ENCODE peak calls at places on chromosomes 12 and 14, in ten cellular contexts. V is SIG-M5; Q is activated naive CD4-positive, alpha-beta T cell; N is stimulated activated naive CD8-positive, alpha-beta T cell treated with anti-CD3 and anti-CD28 coated beads, Interleukin-15, Interleukin-2, amounts not matched to agents 100 U/mL and 50 U/mL, for 24 hours; W is T-helper 2 cell; Z is mucosa of gallbladder; R is stimulated activated CD4-positive, alpha-beta T cell treated with anti-CD3 and anti-CD28 coated beads, TNF-alpha, amount 100 ng/mL, for 24 hours; L is coronary artery; G is activated CD8-positive, alpha-beta memory T cell treated with anti-CD3 and anti-CD28 coated beads for 1 hour; I is heart left ventricle. F is an unnamed sample.
A peak's percentile ranks its signal among the peaks of the same experiment; 100 is the strongest.

GRCh38 chr14:32306549-32306948 is 22.5 kb upstream of the AKAP6 start:
- DNase-seq in V (no peak), Q (no peak), N (no peak), W (no peak), Z (no peak), R (no peak), L (no peak), G (no peak), I (no peak), F (no peak)

GRCh38 chr14:23487216-23487615 is 17.7 kb downstream of the NGDN start:
- DNase-seq in V (no peak), Q (no peak), N (no peak), W (no peak), Z (no peak), R (no peak), L (no peak), G (no peak), I (no peak), F (no peak)

GRCh38 chr14:26597136-26598080 is at the start of gene NOVA1:
- DNase-seq in V (no peak), Q (no peak), N (no peak), W (peak; percentile 7), Z (peak; percentile 10), R (no peak), L (peak; percentile 73), G (no peak), I (peak; percentile 53), F (peak; percentile 54)

GRCh38 chr12:78407722-78408121 is 456.9 kb upstream of the SYT1 start:
- DNase-seq in V (no peak), Q (no peak), N (no peak), W (no peak), Z (no peak), R (no peak), L (no peak), G (no peak), I (no peak), F (no peak)

GRCh38 chr14:99420711-99421110 is 59.9 kb downstream of the SETD3 start:
- DNase-seq in V (no peak), Q (peak; percentile 45), N (no peak), W (no peak), Z (no peak), R (no peak), L (no peak), G (no peak), I (no peak), F (no peak)

GRCh38 chr12:19873146-19873545 is 433.9 kb downstream of the AEBP2 start:
- DNase-seq in V (no peak), Q (no peak), N (no peak), W (no peak), Z (no peak), R (no peak), L (no peak), G (no peak), I (no peak), F (no peak)

GRCh38 chr12:132121283-132121682 is 22.8 kb downstream of the DDX51 start:
- DNase-seq in V (no peak), Q (no peak), N (no peak), W (no peak), Z (no peak), R (no peak), L (no peak), G (no peak), I (no peak), F (no peak)

GRCh38 chr12:55132816-55133215 is 6.6 kb downstream of the OR9K2 start:
- DNase-seq in V (no peak), Q (no peak), N (no peak), W (no peak), Z (no peak), R (no peak), L (no peak), G (no peak), I (no peak), F (no peak)

GRCh38 chr12:389138-390096 is at the start of gene KDM5A:
- DNase-seq in V (no peak), Q (no peak), N (peak; percentile 90), W (peak; percentile 97), Z (peak; percentile 91), R (peak; percentile 74), L (peak; percentile 94), G (peak; percentile 81), I (peak; percentile 93), F (peak; percentile 88)

GRCh38 chr14:96461950-96462798 is 40.0 kb upstream of the PAPOLA start:
- DNase-seq in V (no peak), Q (no peak), N (no peak), W (no peak), Z (peak; percentile 32), R (no peak), L (no peak), G (no peak), I (no peak), F (no peak)

GRCh38 chr12:79566452-79566851 is 124.3 kb downstream of the PAWR start:
- DNase-seq in V (no peak), Q (no peak), N (no peak), W (no peak), Z (peak; percentile 34), R (no peak), L (no peak), G (no peak), I (no peak), F (no peak)

GRCh38 chr12:54447917-54448316 is 25.5 kb downstream of the GTSF1 start:
- DNase-seq in V (no peak), Q (no peak), N (no peak), W (no peak), Z (no peak), R (no peak), L (no peak), G (no peak), I (no peak), F (no peak)

GRCh38 chr14:23601424-23601823 is 22.8 kb upstream of the JPH4 start:
- DNase-seq in V (no peak), Q (no peak), N (no peak), W (no peak), Z (no peak), R (no peak), L (no peak), G (no peak), I (no peak), F (no peak)

GRCh38 chr14:50792058-50792477 is 38.9 kb downstream of the NIN start:
- DNase-seq in V (no peak), Q (peak; percentile 6), N (no peak), W (peak; percentile 75), Z (no peak), R (no peak), L (no peak), G (no peak), I (no peak), F (no peak)

GRCh38 chr14:53011053-53011462 is 60.2 kb upstream of the FERMT2 start:
- DNase-seq in V (no peak), Q (no peak), N (no peak), W (no peak), Z (peak; percentile 77), R (no peak), L (peak; percentile 88), G (no peak), I (peak; percentile 74), F (no peak)

GRCh38 chr12:39912211-39912980 is 193.5 kb downstream of the SLC2A13 start:
- DNase-seq in V (no peak), Q (no peak), N (no peak), W (no peak), Z (peak; percentile 92), R (no peak), L (no peak), G (no peak), I (no peak), F (no peak)

GRCh38 chr14:60561845-60562746 is 53.1 kb downstream of the SIX6 start:
- DNase-seq in V (no peak), Q (no peak), N (peak; percentile 27), W (peak; percentile 56), Z (peak; percentile 23), R (no peak), L (no peak), G (no peak), I (no peak), F (peak; percentile 51)

GRCh38 chr12:11652351-11653040 is 3.0 kb downstream of the ETV6 start:
- DNase-seq in V (peak; percentile 36), Q (no peak), N (peak; percentile 21), W (peak; percentile 30), Z (peak; percentile 37), R (no peak), L (no peak), G (no peak), I (no peak), F (no peak)

GRCh38 chr12:110575326-110575725 is 7.8 kb downstream of the PPTC7 start:
- DNase-seq in V (no peak), Q (no peak), N (no peak), W (no peak), Z (no peak), R (no peak), L (no peak), G (no peak), I (no peak), F (no peak)

GRCh38 chr12:95742586-95742985 is 48.0 kb downstream of the NTN4 start:
- DNase-seq in V (no peak), Q (no peak), N (no peak), W (no peak), Z (no peak), R (no peak), L (no peak), G (no peak), I (no peak), F (no peak)

GRCh38 chr14:29926228-29926627 is 1.4 kb downstream of the PRKD1 start:
- DNase-seq in V (no peak), Q (no peak), N (no peak), W (no peak), Z (no peak), R (no peak), L (no peak), G (no peak), I (no peak), F (no peak)

GRCh38 chr14:74275265-74275841 is 27.4 kb downstream of the ABCD4 start:
- DNase-seq in V (no peak), Q (no peak), N (peak; percentile 17), W (no peak), Z (no peak), R (no peak), L (no peak), G (no peak), I (peak; percentile 51), F (no peak)

GRCh38 chr12:116599285-116600122 is 40.3 kb downstream of the MAP1LC3B2 start:
- DNase-seq in V (no peak), Q (peak; percentile 54), N (peak; percentile 80), W (peak; percentile 56), Z (peak; percentile 75), R (peak; percentile 40), L (peak; percentile 89), G (peak; percentile 44), I (peak; percentile 90), F (peak; percentile 73)

GRCh38 chr12:42631507-42631906 is 42.0 kb upstream of the PRICKLE1 start:
- DNase-seq in V (peak; percentile 91), Q (no peak), N (no peak), W (no peak), Z (no peak), R (no peak), L (no peak), G (no peak), I (no peak), F (no peak)

GRCh38 chr14:20455355-20456300 is 602 bp downstream of the APEX1 start:
- DNase-seq in V (peak; percentile 76), Q (no peak), N (no peak), W (peak; percentile 93), Z (no peak), R (no peak), L (no peak), G (peak; percentile 33), I (peak; percentile 58), F (no peak)

GRCh38 chr12:118035194-118036041 is 18.9 kb downstream of the RFC5 start:
- DNase-seq in V (no peak), Q (no peak), N (peak; percentile 39), W (peak; percentile 87), Z (no peak), R (no peak), L (no peak), G (no peak), I (no peak), F (no peak)

GRCh38 chr14:38944691-38945090 is 158.3 kb downstream of the SEC23A start:
- DNase-seq in V (no peak), Q (no peak), N (no peak), W (no peak), Z (no peak), R (no peak), L (no peak), G (no peak), I (no peak), F (no peak)

GRCh38 chr12:102642199-102642598 is 161.8 kb upstream of the IGF1 start:
- DNase-seq in V (no peak), Q (no peak), N (no peak), W (no peak), Z (no peak), R (no peak), L (no peak), G (no peak), I (no peak), F (no peak)